ENCODE peak calls at places on chromosomes 13 and 19, in ten cellular contexts. One of them, this sample, is unnamed.
A peak's percentile ranks its signal among the peaks of the same experiment; 100 is the strongest.

GRCh38 chr13:105513448-105513847 is 1022.0 kb downstream of the EFNB2 start:
- DNase-seq in A549: no peak
- DNase-seq in uterus: no peak
- DNase-seq in stomach: no peak
- DNase-seq in cardiac muscle cell: no peak
- DNase-seq in tibial artery: no peak
- DNase-seq in colonic mucosa: no peak
- DNase-seq in upper lobe of left lung: no peak
- DNase-seq in left ventricle myocardium inferior: no peak
- DNase-seq in upper lobe of right lung: no peak
- DNase-seq in this sample: no peak

GRCh38 chr13:24178847-24179845 is 18.6 kb downstream of the SPATA13 start:
- DNase-seq in tibial artery: no peak
- DNase-seq in uterus: no peak
- DNase-seq in cardiac muscle cell: no peak
- DNase-seq in upper lobe of right lung: no peak
- DNase-seq in upper lobe of left lung: no peak
- DNase-seq in colonic mucosa: no peak
- DNase-seq in stomach: no peak
- DNase-seq in A549: no peak
- DNase-seq in left ventricle myocardium inferior: no peak
- DNase-seq in this sample: no peak

GRCh38 chr19:29841209-29841558 is 29.4 kb downstream of the CCNE1 start:
- DNase-seq in cardiac muscle cell: no peak
- DNase-seq in tibial artery: no peak
- DNase-seq in left ventricle myocardium inferior: no peak
- DNase-seq in A549: no peak
- DNase-seq in colonic mucosa: no peak
- DNase-seq in upper lobe of right lung: peak; percentile 40
- DNase-seq in upper lobe of left lung: no peak
- DNase-seq in uterus: no peak
- DNase-seq in stomach: no peak
- DNase-seq in this sample: no peak

GRCh38 chr19:43589277-43589676 is 6.7 kb downstream of the IRGQ start:
- DNase-seq in left ventricle myocardium inferior: no peak
- DNase-seq in uterus: no peak
- DNase-seq in tibial artery: no peak
- DNase-seq in cardiac muscle cell: no peak
- DNase-seq in upper lobe of left lung: no peak
- DNase-seq in A549: no peak
- DNase-seq in colonic mucosa: no peak
- DNase-seq in stomach: no peak
- DNase-seq in upper lobe of right lung: no peak
- DNase-seq in this sample: no peak

GRCh38 chr19:51660975-51661600 is 14.5 kb upstream of the SIGLEC14 start:
- DNase-seq in upper lobe of right lung: no peak
- DNase-seq in stomach: peak; percentile 65
- DNase-seq in colonic mucosa: peak; percentile 74
- DNase-seq in left ventricle myocardium inferior: peak; percentile 25
- DNase-seq in cardiac muscle cell: peak; percentile 90
- DNase-seq in A549: peak; percentile 44
- DNase-seq in upper lobe of left lung: peak; percentile 77
- DNase-seq in tibial artery: no peak
- DNase-seq in uterus: peak; percentile 60
- DNase-seq in this sample: peak; percentile 54

GRCh38 chr19:7874080-7874856 is at the start of gene PRR36:
- DNase-seq in left ventricle myocardium inferior: no peak
- DNase-seq in upper lobe of right lung: peak; percentile 89
- DNase-seq in upper lobe of left lung: peak; percentile 84
- DNase-seq in tibial artery: no peak
- DNase-seq in colonic mucosa: no peak
- DNase-seq in A549: no peak
- DNase-seq in uterus: no peak
- DNase-seq in cardiac muscle cell: no peak
- DNase-seq in stomach: peak; percentile 72
- DNase-seq in this sample: peak; percentile 79

GRCh38 chr13:41029629-41030028 is 10.5 kb upstream of the ELF1 start:
- DNase-seq in A549: no peak
- DNase-seq in stomach: no peak
- DNase-seq in left ventricle myocardium inferior: no peak
- DNase-seq in upper lobe of left lung: no peak
- DNase-seq in uterus: no peak
- DNase-seq in tibial artery: no peak
- DNase-seq in colonic mucosa: no peak
- DNase-seq in upper lobe of right lung: no peak
- DNase-seq in cardiac muscle cell: no peak
- DNase-seq in this sample: no peak

GRCh38 chr13:104796581-104796980 is 1730.4 kb upstream of the SLC10A2 start:
- DNase-seq in left ventricle myocardium inferior: no peak
- DNase-seq in upper lobe of right lung: no peak
- DNase-seq in A549: no peak
- DNase-seq in tibial artery: no peak
- DNase-seq in cardiac muscle cell: no peak
- DNase-seq in uterus: no peak
- DNase-seq in colonic mucosa: no peak
- DNase-seq in stomach: no peak
- DNase-seq in upper lobe of left lung: no peak
- DNase-seq in this sample: no peak

GRCh38 chr13:73913043-73913740 is 221.0 kb downstream of the KLF12 start:
- DNase-seq in left ventricle myocardium inferior: no peak
- DNase-seq in A549: no peak
- DNase-seq in stomach: no peak
- DNase-seq in colonic mucosa: no peak
- DNase-seq in upper lobe of left lung: no peak
- DNase-seq in upper lobe of right lung: no peak
- DNase-seq in uterus: no peak
- DNase-seq in tibial artery: no peak
- DNase-seq in cardiac muscle cell: peak; percentile 54
- DNase-seq in this sample: no peak
- H3K4me3 ChIP-seq in left ventricle myocardium inferior: no peak overlapping the region
- H3K4me3 ChIP-seq in A549: no peak overlapping the region
- H3K4me3 ChIP-seq in stomach: no peak overlapping the region
- H3K4me3 ChIP-seq in colonic mucosa: no peak overlapping the region
- H3K4me3 ChIP-seq in upper lobe of left lung: no peak overlapping the region
- H3K4me3 ChIP-seq in upper lobe of right lung: no peak overlapping the region
- H3K4me3 ChIP-seq in uterus: no peak overlapping the region
- H3K4me3 ChIP-seq in tibial artery: no peak overlapping the region
- H3K4me3 ChIP-seq in cardiac muscle cell: no peak overlapping the region
- H3K4me3 ChIP-seq in this sample: no peak overlapping the region

DNA sequence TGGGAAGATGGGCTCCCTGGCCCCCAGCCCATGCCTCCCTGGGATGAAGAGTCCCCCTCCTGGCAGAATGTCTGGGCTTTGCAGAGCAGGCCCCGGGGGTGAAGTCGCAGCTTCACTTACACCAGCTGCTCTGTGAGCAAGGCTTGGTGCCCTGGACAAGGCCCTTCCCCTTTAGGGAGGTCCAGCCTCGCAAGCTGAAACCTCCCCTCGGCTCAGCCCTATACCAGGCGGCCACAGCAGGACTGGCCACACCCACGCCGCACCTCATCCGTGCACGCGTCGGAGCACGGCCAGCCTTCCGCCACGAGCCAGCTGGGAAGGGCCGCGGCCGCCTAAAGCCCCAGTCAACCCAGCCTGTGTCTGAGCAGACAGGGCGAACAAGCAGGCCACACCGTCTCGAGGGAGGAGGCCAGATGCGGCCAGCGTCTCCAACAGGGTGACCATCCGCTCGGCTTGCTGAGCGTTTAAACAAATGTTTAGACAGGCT is 83.2 kb upstream of the MCF2L start:
- DNase-seq in tibial artery: peak; percentile 86
- DNase-seq in left ventricle myocardium inferior: peak; percentile 82
- DNase-seq in upper lobe of right lung: peak; percentile 81
- DNase-seq in uterus: peak; percentile 70
- DNase-seq in colonic mucosa: peak; percentile 87
- DNase-seq in upper lobe of left lung: peak; percentile 63
- DNase-seq in stomach: peak; percentile 92
- DNase-seq in A549: peak; percentile 20
- DNase-seq in cardiac muscle cell: peak; percentile 94
- DNase-seq in this sample: peak; percentile 83
- H3K27ac ChIP-seq in tibial artery: no peak overlapping the region
- H3K27ac ChIP-seq in left ventricle myocardium inferior: peak overlapping the region; percentile 38
- H3K27ac ChIP-seq in upper lobe of right lung: no peak overlapping the region
- H3K27ac ChIP-seq in uterus: no peak overlapping the region
- H3K27ac ChIP-seq in colonic mucosa: no peak overlapping the region
- H3K27ac ChIP-seq in upper lobe of left lung: no peak overlapping the region
- H3K27ac ChIP-seq in stomach: peak overlapping the region; percentile 47
- H3K27ac ChIP-seq in A549: no peak overlapping the region
- H3K27ac ChIP-seq in cardiac muscle cell: peak overlapping the region; percentile 87
- H3K27ac ChIP-seq in this sample: no peak overlapping the region

GRCh38 chr13:75258159-75258782 is 223.7 kb downstream of the TBC1D4 start:
- DNase-seq in uterus: no peak
- DNase-seq in tibial artery: no peak
- DNase-seq in left ventricle myocardium inferior: no peak
- DNase-seq in colonic mucosa: no peak
- DNase-seq in A549: no peak
- DNase-seq in cardiac muscle cell: peak; percentile 70
- DNase-seq in upper lobe of left lung: no peak
- DNase-seq in stomach: no peak
- DNase-seq in upper lobe of right lung: no peak
- DNase-seq in this sample: no peak
- TF ChIP-seq CTCF in uterus: peak; percentile 19
- TF ChIP-seq CTCF in tibial artery: peak; percentile 57
- TF ChIP-seq CTCF in left ventricle myocardium inferior: peak; percentile 73
- TF ChIP-seq CTCF in colonic mucosa: peak; percentile 43
- TF ChIP-seq CTCF in A549: peak; percentile 74
- TF ChIP-seq CTCF in cardiac muscle cell: peak; percentile 69
- TF ChIP-seq CTCF in upper lobe of left lung: peak; percentile 38
- TF ChIP-seq CTCF in stomach: no peak
- TF ChIP-seq CTCF in upper lobe of right lung: peak; percentile 57
- TF ChIP-seq CTCF in this sample: peak; percentile 56

GRCh38 chr19:13954185-13954584 is 1.9 kb downstream of the DCAF15 start:
- DNase-seq in colonic mucosa: no peak
- DNase-seq in upper lobe of right lung: no peak
- DNase-seq in tibial artery: no peak
- DNase-seq in stomach: no peak
- DNase-seq in left ventricle myocardium inferior: no peak
- DNase-seq in A549: no peak
- DNase-seq in upper lobe of left lung: no peak
- DNase-seq in cardiac muscle cell: no peak
- DNase-seq in uterus: no peak
- DNase-seq in this sample: no peak

GRCh38 chr19:13951043-13951442 is 1.3 kb upstream of the DCAF15 start:
- DNase-seq in uterus: no peak
- DNase-seq in tibial artery: no peak
- DNase-seq in upper lobe of right lung: no peak
- DNase-seq in left ventricle myocardium inferior: no peak
- DNase-seq in cardiac muscle cell: no peak
- DNase-seq in A549: no peak
- DNase-seq in colonic mucosa: no peak
- DNase-seq in stomach: no peak
- DNase-seq in upper lobe of left lung: no peak
- DNase-seq in this sample: no peak

GRCh38 chr19:13952154-13953020 is at the start of gene DCAF15:
- DNase-seq in stomach: peak; percentile 99
- DNase-seq in colonic mucosa: peak; percentile 99
- DNase-seq in upper lobe of left lung: peak; percentile 99
- DNase-seq in uterus: peak; percentile 99
- DNase-seq in upper lobe of right lung: peak; percentile 99
- DNase-seq in tibial artery: peak; percentile 100
- DNase-seq in A549: peak; percentile 98
- DNase-seq in cardiac muscle cell: peak; percentile 100
- DNase-seq in left ventricle myocardium inferior: peak; percentile 99
- DNase-seq in this sample: peak; percentile 99

GRCh38 chr19:13953021-13953531 is 767 bp downstream of the DCAF15 start:
- DNase-seq in upper lobe of left lung: peak; percentile 34
- DNase-seq in stomach: peak; percentile 36
- DNase-seq in upper lobe of right lung: no peak
- DNase-seq in uterus: no peak
- DNase-seq in left ventricle myocardium inferior: no peak
- DNase-seq in cardiac muscle cell: peak; percentile 59
- DNase-seq in colonic mucosa: peak; percentile 80
- DNase-seq in tibial artery: no peak
- DNase-seq in A549: peak; percentile 35
- DNase-seq in this sample: no peak

DNA sequence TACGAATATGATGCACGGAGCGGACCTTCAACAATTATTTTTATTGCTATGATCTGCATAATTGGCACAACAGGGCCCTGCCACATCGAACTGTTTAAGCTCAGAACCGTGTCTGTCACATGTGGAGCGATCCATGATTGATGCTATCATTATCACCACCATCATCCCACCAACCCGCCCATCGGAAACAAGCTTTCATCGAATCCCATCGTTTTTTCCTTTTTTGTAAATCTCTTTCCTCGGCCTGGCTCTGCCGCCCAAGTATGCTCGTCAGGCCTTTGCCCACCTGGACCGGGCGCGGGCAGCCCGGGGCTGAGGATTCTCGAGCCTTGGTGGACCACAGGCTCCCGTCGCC is 533 bp upstream of the DCAF15 start:
- DNase-seq in cardiac muscle cell: no peak
- DNase-seq in upper lobe of right lung: no peak
- DNase-seq in tibial artery: no peak
- DNase-seq in uterus: no peak
- DNase-seq in stomach: no peak
- DNase-seq in left ventricle myocardium inferior: no peak
- DNase-seq in upper lobe of left lung: no peak
- DNase-seq in A549: no peak
- DNase-seq in colonic mucosa: no peak
- DNase-seq in this sample: no peak
- H3K4me3 ChIP-seq in cardiac muscle cell: no peak overlapping the region
- H3K4me3 ChIP-seq in upper lobe of right lung: peak overlapping the region; percentile 72
- H3K4me3 ChIP-seq in tibial artery: peak overlapping the region; percentile 96
- H3K4me3 ChIP-seq in uterus: peak overlapping the region; percentile 35
- H3K4me3 ChIP-seq in stomach: peak overlapping the region; percentile 97
- H3K4me3 ChIP-seq in left ventricle myocardium inferior: peak overlapping the region; percentile 80
- H3K4me3 ChIP-seq in upper lobe of left lung: peak overlapping the region; percentile 81
- H3K4me3 ChIP-seq in A549: peak overlapping the region; percentile 44
- H3K4me3 ChIP-seq in colonic mucosa: peak overlapping the region; percentile 22
- H3K4me3 ChIP-seq in this sample: peak overlapping the region; percentile 84

GRCh38 chr13:42836930-42837329 is 55.5 kb downstream of the FAM216B start:
- DNase-seq in A549: peak; percentile 3
- DNase-seq in upper lobe of left lung: no peak
- DNase-seq in colonic mucosa: no peak
- DNase-seq in left ventricle myocardium inferior: no peak
- DNase-seq in stomach: no peak
- DNase-seq in tibial artery: no peak
- DNase-seq in uterus: no peak
- DNase-seq in cardiac muscle cell: peak; percentile 81
- DNase-seq in upper lobe of right lung: no peak
- DNase-seq in this sample: no peak

GRCh38 chr13:42835012-42835411 is 53.6 kb downstream of the FAM216B start:
- DNase-seq in A549: no peak
- DNase-seq in cardiac muscle cell: no peak
- DNase-seq in upper lobe of right lung: no peak
- DNase-seq in colonic mucosa: no peak
- DNase-seq in tibial artery: no peak
- DNase-seq in upper lobe of left lung: no peak
- DNase-seq in stomach: no peak
- DNase-seq in uterus: no peak
- DNase-seq in left ventricle myocardium inferior: no peak
- DNase-seq in this sample: no peak

GRCh38 chr13:42832341-42833153 is 51.2 kb downstream of the FAM216B start:
- DNase-seq in left ventricle myocardium inferior: no peak
- DNase-seq in stomach: peak; percentile 29
- DNase-seq in uterus: peak; percentile 19
- DNase-seq in A549: no peak
- DNase-seq in colonic mucosa: no peak
- DNase-seq in upper lobe of right lung: no peak
- DNase-seq in upper lobe of left lung: no peak
- DNase-seq in cardiac muscle cell: peak; percentile 90
- DNase-seq in tibial artery: no peak
- DNase-seq in this sample: no peak
- H3K27ac ChIP-seq in left ventricle myocardium inferior: no peak overlapping the region
- H3K27ac ChIP-seq in stomach: no peak overlapping the region
- H3K27ac ChIP-seq in uterus: no peak overlapping the region
- H3K27ac ChIP-seq in A549: no peak overlapping the region
- H3K27ac ChIP-seq in colonic mucosa: no peak overlapping the region
- H3K27ac ChIP-seq in upper lobe of right lung: no peak overlapping the region
- H3K27ac ChIP-seq in upper lobe of left lung: no peak overlapping the region
- H3K27ac ChIP-seq in cardiac muscle cell: no peak overlapping the region
- H3K27ac ChIP-seq in tibial artery: no peak overlapping the region
- H3K27ac ChIP-seq in this sample: no peak overlapping the region

This sample was measured in lower lobe of right lung.